ENCODE peak calls at places on chromosomes 7 and 10, in eight cellular contexts. F is upper lobe of left lung, R is AG04450, E is HFF-Myc, G is type B pancreatic cell, P is AG10803, H is choroid plexus epithelial cell, V is HepG2. X is an unnamed sample.

GRCh38 chr10:99555371-99556224 is 22.9 kb downstream of the NKX2-3 start:
- DNase-seq in G (no peak), V (no peak), F (no peak), E (no peak), H (peak), P (no peak), R (no peak), X (no peak)

GRCh38 chr7:57348646-57349269 is 101.2 kb upstream of the ZNF716 start:
- DNase-seq in F (no peak), R (no peak), E (no peak), G (no peak), P (no peak), V (no peak), H (no peak), X (no peak)

GRCh38 chr7:4042402-4042801 is 639.7 kb upstream of the FOXK1 start:
- DNase-seq in P (no peak), G (no peak), H (no peak), E (no peak), R (no peak), F (no peak), V (no peak), X (no peak)

GRCh38 chr10:61343781-61344180 is 109.4 kb downstream of the TMEM26 start:
- DNase-seq in E (no peak), G (no peak), V (no peak), P (no peak), H (no peak), F (no peak), R (no peak), X (no peak)

GRCh38 chr7:108135446-108136190 is 5.5 kb upstream of the LAMB4 start:
- DNase-seq in E (no peak), R (no peak), G (no peak), F (no peak), V (no peak), P (no peak), H (no peak), X (no peak)

GRCh38 chr7:137579913-137580640 is 236.5 kb upstream of the PTN start:
- DNase-seq in F (no peak), R (peak), H (peak), E (peak), V (no peak), P (peak), G (no peak), X (no peak)

GRCh38 chr10:112678581-112678980 is 231.6 kb downstream of the VTI1A start:
- DNase-seq in G (no peak), P (no peak), H (no peak), E (no peak), R (no peak), V (peak), F (no peak), X (no peak)

GRCh38 chr7:418636-419280 is 100.9 kb downstream of the PDGFA start:
- DNase-seq in H (no peak), E (no peak), V (no peak), R (no peak), F (peak), P (no peak), G (no peak), X (no peak)

GRCh38 chr7:135950972-135951371 is 26.2 kb downstream of the MTPN start:
- DNase-seq in R (no peak), E (no peak), H (no peak), V (no peak), P (no peak), F (no peak), G (no peak), X (no peak)

GRCh38 chr7:95599069-95599468 is 2.8 kb upstream of the PDK4 start:
- DNase-seq in P (no peak), F (no peak), H (no peak), E (no peak), V (no peak), R (no peak), G (no peak), X (no peak)

GRCh38 chr10:49297818-49298665 is 928 bp upstream of the C10orf71 start:
- DNase-seq in F (no peak), G (no peak), R (no peak), E (no peak), P (no peak), H (no peak), V (no peak), X (no peak)

GRCh38 chr7:111027396-111027795 is 63.5 kb upstream of the LRRN3 start:
- DNase-seq in V (no peak), H (no peak), R (no peak), F (no peak), P (no peak), G (no peak), E (no peak), X (no peak)

GRCh38 chr7:88311675-88312036 is 5.0 kb upstream of the STEAP4 start:
- DNase-seq in E (no peak), G (no peak), F (no peak), H (peak), R (no peak), V (no peak), P (no peak), X (no peak)

GRCh38 chr7:71511361-71511807 is 379.4 kb downstream of the GALNT17 start:
- DNase-seq in G (no peak), P (no peak), R (no peak), E (no peak), V (no peak), H (no peak), F (no peak), X (no peak)

GRCh38 chr7:155643804-155644177 is 670 bp upstream of the RBM33 start:
- DNase-seq in R (no peak), E (no peak), P (no peak), F (peak), H (peak), G (no peak), V (no peak), X (no peak)

GRCh38 chr10:112958275-112958995 is 8.4 kb downstream of the TCF7L2 start:
- DNase-seq in E (peak), V (no peak), G (no peak), R (peak), F (no peak), H (peak), P (peak), X (no peak)

GRCh38 chr7:69780377-69780776 is 182.1 kb downstream of the AUTS2 start:
- DNase-seq in F (no peak), P (peak), E (no peak), R (no peak), V (no peak), H (peak), G (no peak), X (no peak)

GRCh38 chr10:24912214-24912613 is 40.2 kb downstream of the PRTFDC1 start:
- DNase-seq in P (peak), F (no peak), H (peak), R (no peak), G (no peak), V (no peak), E (no peak), X (no peak)

GRCh38 chr10:1444826-1445225 is 292.5 kb downstream of the ADARB2 start:
- DNase-seq in F (no peak), P (no peak), H (no peak), V (no peak), R (no peak), G (no peak), E (no peak), X (no peak)

GRCh38 chr7:57179776-57180415 is 47.7 kb upstream of the ZNF479 start:
- DNase-seq in F (peak), E (no peak), G (no peak), P (no peak), R (no peak), V (no peak), H (no peak), X (no peak)

GRCh38 chr7:16347461-16348192 is 73.7 kb downstream of the CRPPA start:
- DNase-seq in E (no peak), F (no peak), R (no peak), P (peak), H (peak), G (no peak), V (no peak), X (no peak)

GRCh38 chr7:30168800-30169584 is 34.2 kb downstream of the MTURN start:
- DNase-seq in H (peak), P (peak), V (no peak), G (no peak), E (peak), R (peak), F (no peak), X (no peak)

GRCh38 chr7:76326646-76327233 is 24.3 kb downstream of the HSPB1 start:
- DNase-seq in E (no peak), V (no peak), R (no peak), H (peak), P (no peak), G (no peak), F (no peak), X (no peak)

GRCh38 chr7:117176311-117176710 is 146.5 kb downstream of the WNT2 start:
- DNase-seq in H (no peak), E (no peak), R (no peak), G (no peak), P (no peak), F (no peak), V (no peak), X (no peak)

GRCh38 chr7:127417346-127417745 is 24.8 kb upstream of the ZNF800 start:
- DNase-seq in P (no peak), R (no peak), H (no peak), F (no peak), E (no peak), V (no peak), G (no peak), X (no peak)

GRCh38 chr7:50662059-50662689 is 97.0 kb upstream of the DDC start:
- DNase-seq in H (peak), E (no peak), G (no peak), R (no peak), F (no peak), P (no peak), V (no peak), X (no peak)

GRCh38 chr10:122459586-122460273 is 1.6 kb upstream of the HTRA1 start:
- DNase-seq in E (no peak), P (peak), R (no peak), F (no peak), H (peak), G (no peak), V (no peak), X (no peak)

GRCh38 chr7:132077986-132078385 is 498.3 kb downstream of the PLXNA4 start:
- DNase-seq in H (no peak), R (peak), P (peak), E (no peak), F (no peak), V (no peak), G (no peak), X (no peak)
- TF ChIP-seq CTCF in H (no peak), R (no peak), P (no peak), E (no peak), F (no peak), V (no peak), G (no peak), X (no peak)

DNA sequence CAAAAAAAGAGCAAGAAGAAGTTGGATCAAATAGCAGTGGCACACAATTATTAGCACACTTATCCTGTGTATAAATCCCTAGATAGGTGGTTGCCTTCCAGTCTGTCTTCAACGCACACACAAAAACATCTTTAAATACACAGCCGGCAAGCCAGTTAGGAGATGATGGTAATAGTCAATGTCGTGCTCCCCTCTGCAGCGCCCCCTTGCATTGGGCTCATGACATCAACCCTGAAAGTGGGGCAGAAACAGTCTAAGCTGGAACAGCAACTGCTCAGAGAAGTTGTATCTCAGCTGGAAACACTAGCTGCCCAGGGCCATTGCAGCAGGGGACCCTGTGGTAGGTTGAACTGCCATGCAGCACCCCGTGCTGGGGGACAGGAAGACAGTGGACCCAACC is 179.5 kb upstream of the YAE1 start:
- DNase-seq in P (no peak), F (no peak), E (no peak), V (no peak), H (no peak), G (no peak), R (no peak), X (no peak)
- TF ChIP-seq CTCF in P (no peak), F (no peak), E (no peak), V (no peak), H (no peak), G (no peak), R (no peak), X (no peak)

GRCh38 chr10:29470843-29471482 is 163.8 kb downstream of the SVIL start:
- DNase-seq in H (peak), F (no peak), P (no peak), R (no peak), E (no peak), G (no peak), V (no peak), X (no peak)

GRCh38 chr10:29469481-29470354 is 165.1 kb downstream of the SVIL start:
- DNase-seq in V (no peak), P (no peak), E (no peak), G (no peak), F (no peak), H (no peak), R (no peak), X (no peak)

GRCh38 chr10:29471483-29471859 is 163.3 kb downstream of the SVIL start:
- DNase-seq in G (no peak), H (peak), F (no peak), P (peak), V (no peak), E (peak), R (peak), X (no peak)

GRCh38 chr10:29472268-29473086 is 162.3 kb downstream of the SVIL start:
- DNase-seq in G (no peak), H (no peak), E (no peak), P (no peak), F (no peak), V (no peak), R (no peak), X (no peak)

GRCh38 chr10:29470355-29470705 is 164.4 kb downstream of the SVIL start:
- DNase-seq in H (peak), V (no peak), R (no peak), G (no peak), E (no peak), F (peak), P (no peak), X (no peak)
- TF ChIP-seq CTCF in H (peak), V (peak), R (peak), G (peak), E (peak), F (no peak), P (peak), X (no peak)

GRCh38 chr7:143973870-143974446 is 19.3 kb downstream of the OR2F1 start:
- DNase-seq in F (no peak), R (no peak), P (no peak), E (no peak), V (no peak), G (no peak), H (no peak), X (no peak)

GRCh38 chr7:143974457-143974856 is 19.8 kb downstream of the OR2F1 start:
- DNase-seq in P (peak), G (no peak), F (no peak), R (no peak), H (no peak), E (no peak), V (peak), X (no peak)

GRCh38 chr7:143978585-143978984 is 21.5 kb upstream of the OR6B1 start:
- DNase-seq in E (no peak), R (no peak), P (no peak), G (no peak), V (no peak), F (no peak), H (peak), X (no peak)

GRCh38 chr7:143979359-143979758 is 20.8 kb upstream of the OR6B1 start:
- DNase-seq in V (peak), E (peak), G (no peak), R (no peak), F (no peak), H (peak), P (peak), X (no peak)

GRCh38 chr7:143975617-143976016 is 21.0 kb downstream of the OR2F1 start:
- DNase-seq in V (peak), P (no peak), E (no peak), G (no peak), R (no peak), H (peak), F (no peak), X (no peak)
- TF ChIP-seq CTCF in V (peak), P (no peak), E (peak), G (no peak), R (no peak), H (peak), F (no peak), X (no peak)

DNA sequence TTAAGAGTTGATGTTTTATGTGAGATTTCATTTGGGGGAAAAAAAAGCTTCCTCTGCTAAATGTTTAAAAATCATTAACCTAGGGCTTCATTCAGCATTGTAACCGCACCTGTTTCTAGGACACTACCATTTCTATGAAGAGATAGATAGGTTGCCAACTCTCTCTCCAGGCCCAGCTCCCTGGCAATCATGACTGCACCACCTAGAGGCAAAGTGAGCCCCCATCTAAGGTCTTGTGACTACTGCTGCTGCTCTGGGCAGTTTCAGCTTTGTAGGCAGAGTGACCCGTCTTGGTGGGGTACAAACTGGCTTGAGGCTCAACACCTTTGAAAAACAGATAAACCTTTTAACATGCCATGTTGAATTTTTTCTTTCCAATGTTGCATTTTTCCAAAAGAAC is 27.3 kb upstream of the MRC1 start:
- DNase-seq in G (no peak), F (no peak), P (no peak), E (no peak), V (peak), R (no peak), H (no peak), X (no peak)
- TF ChIP-seq CTCF in G (no peak), F (no peak), P (no peak), E (peak), V (no peak), R (no peak), H (no peak), X (no peak)

DNA sequence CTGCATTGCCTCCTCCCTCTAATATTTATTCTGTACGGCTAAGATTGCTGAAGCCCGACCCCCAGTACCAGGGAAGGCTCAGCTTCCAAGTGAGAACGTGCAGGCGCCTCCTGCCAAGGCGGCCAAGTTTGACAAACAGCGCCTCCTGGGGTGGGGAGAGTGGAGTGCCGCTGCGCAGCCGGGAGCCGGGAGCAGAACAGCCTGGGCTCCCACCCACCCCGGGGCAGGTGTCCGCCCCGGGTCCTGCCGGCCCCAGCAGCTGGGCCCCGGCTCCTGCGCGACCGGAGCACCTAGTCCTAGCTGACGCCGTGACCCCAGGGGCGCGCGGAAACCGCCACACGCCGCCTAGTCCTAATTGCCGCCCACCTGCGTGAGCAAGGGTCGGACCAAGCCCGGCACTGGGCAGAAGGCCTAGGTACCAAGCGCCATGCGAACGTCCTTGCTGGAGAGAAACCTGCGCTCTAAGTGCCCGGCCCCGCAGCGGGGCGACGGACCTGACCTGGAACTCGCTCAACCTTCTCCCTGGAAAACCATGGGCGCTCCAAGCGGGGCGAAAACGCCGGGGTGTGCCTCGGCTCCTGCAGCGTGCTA is 5.0 kb upstream of the EBF3 start:
- DNase-seq in R (no peak), V (peak), E (no peak), P (peak), H (peak), F (peak), G (no peak), X (no peak)
- TF ChIP-seq CTCF in R (peak), V (peak), E (peak), P (peak), H (peak), F (no peak), G (peak), X (no peak)

DNA sequence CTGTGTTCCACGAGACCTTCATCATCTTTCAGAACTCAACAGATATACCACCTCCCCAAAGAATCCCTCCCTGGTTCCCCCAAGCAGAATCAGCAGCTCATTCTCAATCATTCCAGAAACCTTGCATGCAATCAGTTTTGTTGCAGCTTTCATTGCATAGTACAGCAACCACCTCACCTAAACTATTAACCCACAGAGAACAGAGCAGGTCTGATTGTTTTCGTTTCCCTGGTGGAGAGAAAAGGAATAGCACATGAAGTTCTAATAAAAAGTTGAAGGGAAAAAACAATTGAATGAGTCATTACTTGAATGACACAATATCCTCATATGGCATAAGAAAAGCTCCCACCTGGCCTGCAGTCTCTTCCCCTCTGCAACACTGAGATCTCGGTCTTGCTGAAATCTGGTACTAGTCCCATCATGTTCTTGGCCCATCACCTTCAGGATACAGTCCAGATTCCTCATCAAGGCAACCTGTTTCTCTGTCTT is 147.1 kb upstream of the GDF10 start:
- DNase-seq in G (no peak), P (peak), H (peak), R (no peak), E (no peak), V (no peak), F (no peak), X (no peak)
- TF ChIP-seq CTCF in G (peak), P (peak), H (peak), R (peak), E (no peak), V (no peak), F (peak), X (no peak)

GRCh38 chr10:62688971-62689700 is 115.4 kb upstream of the ADO start:
- DNase-seq in R (no peak), F (peak), E (no peak), P (no peak), V (no peak), H (no peak), G (no peak), X (no peak)

GRCh38 chr10:62691331-62691730 is 113.2 kb upstream of the ADO start:
- DNase-seq in R (no peak), F (no peak), H (no peak), P (no peak), V (no peak), E (no peak), G (no peak), X (no peak)

GRCh38 chr10:62689712-62690111 is 114.8 kb upstream of the ADO start:
- DNase-seq in E (no peak), F (no peak), H (peak), R (no peak), P (no peak), G (no peak), V (no peak), X (no peak)

GRCh38 chr10:62692085-62692484 is 112.4 kb upstream of the ADO start:
- DNase-seq in V (no peak), H (no peak), G (no peak), R (no peak), F (no peak), E (no peak), P (no peak), X (no peak)

DNA sequence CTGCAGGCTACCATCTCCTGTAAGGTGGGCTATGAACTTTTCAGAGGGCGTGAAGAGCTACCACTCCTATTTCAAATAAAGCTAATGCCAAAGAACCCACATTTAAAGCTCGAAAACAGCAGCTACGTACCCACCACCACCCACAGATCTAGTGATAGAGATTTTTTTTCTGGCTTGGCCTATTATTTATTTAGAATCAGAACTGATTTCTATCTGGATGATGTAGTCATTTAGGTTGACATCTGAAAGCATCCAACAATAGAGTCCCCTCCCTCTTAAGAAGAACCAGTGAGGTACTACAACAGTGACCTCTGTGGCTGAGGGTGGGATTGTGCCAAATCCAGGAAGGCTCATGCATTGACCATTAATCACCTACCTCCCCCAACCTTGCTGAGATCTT is 113.8 kb upstream of the ADO start:
- DNase-seq in P (no peak), G (no peak), F (no peak), E (no peak), H (no peak), R (no peak), V (no peak), X (no peak)
- TF ChIP-seq CTCF in P (no peak), G (no peak), F (no peak), E (no peak), H (no peak), R (no peak), V (no peak), X (no peak)